ENCODE peak calls at places on chromosome 18, in seven cellular contexts. X, K, U, T, O, M and Z are unnamed samples.

GRCh38 chr18:48833701-48834394 is 116.9 kb downstream of the SMAD7 start:
- DNase-seq in X (peak), K (no peak), U (no peak), T (peak), O (peak), M (no peak), Z (no peak)

GRCh38 chr18:42414756-42415454 is 459.9 kb downstream of the PIK3C3 start:
- DNase-seq in X (no peak), K (no peak), U (no peak), T (no peak), O (no peak), M (peak), Z (peak)

GRCh38 chr18:9643549-9643948 is 29.2 kb upstream of the PPP4R1 start:
- DNase-seq in X (no peak), K (no peak), U (no peak), T (peak), O (peak), M (peak), Z (peak)

GRCh38 chr18:75204262-75204977 is 4.5 kb downstream of the PTGR3 start:
- DNase-seq in X (no peak), K (no peak), U (no peak), T (peak), O (no peak), M (peak), Z (peak)

GRCh38 chr18:711693-712400 is 583 bp downstream of the ENOSF1 start:
- DNase-seq in X (peak), K (peak), U (peak), T (no peak), O (peak), M (peak), Z (peak)

GRCh38 chr18:44715245-44715644 is 34.6 kb downstream of the SETBP1 start:
- DNase-seq in X (no peak), K (no peak), U (no peak), T (no peak), O (peak), M (peak), Z (peak)

GRCh38 chr18:79210002-79210910 is 141.1 kb downstream of the ATP9B start:
- DNase-seq in X (no peak), K (no peak), U (no peak), T (no peak), O (no peak), M (no peak), Z (no peak)

GRCh38 chr18:8368490-8369217 is 240.6 kb upstream of the RAB12 start:
- DNase-seq in X (no peak), K (no peak), U (no peak), T (no peak), O (no peak), M (no peak), Z (no peak)

GRCh38 chr18:2908946-2909335 is 62.1 kb downstream of the EMILIN2 start:
- DNase-seq in X (no peak), K (no peak), U (no peak), T (no peak), O (no peak), M (no peak), Z (no peak)

GRCh38 chr18:48804856-48805610 is 145.7 kb downstream of the SMAD7 start:
- DNase-seq in X (no peak), K (no peak), U (no peak), T (peak), O (no peak), M (no peak), Z (no peak)

GRCh38 chr18:24227976-24228660 is 89.3 kb downstream of the CABYR start:
- DNase-seq in X (no peak), K (no peak), U (no peak), T (no peak), O (peak), M (no peak), Z (peak)

GRCh38 chr18:75896865-75897264 is 469.4 kb upstream of the SMIM21 start:
- DNase-seq in X (no peak), K (no peak), U (no peak), T (no peak), O (peak), M (peak), Z (no peak)

GRCh38 chr18:54828290-54828871 is at the start of gene RAB27B:
- DNase-seq in X (peak), K (peak), U (peak), T (peak), O (peak), M (peak), Z (peak)
- H3K9ac ChIP-seq in X (peak), K (peak), U (peak), T (no peak), O (peak), M (peak), Z (peak)

GRCh38 chr18:58512648-58513338 is 116.1 kb downstream of the ALPK2 start:
- DNase-seq in X (no peak), K (no peak), U (no peak), T (no peak), O (no peak), M (no peak), Z (no peak)
- H3K4me2 ChIP-seq in X (no peak), K (no peak), U (no peak), T (peak), O (no peak), M (no peak), Z (no peak)

GRCh38 chr18:58176915-58177717 is 133.1 kb downstream of the NEDD4L start:
- DNase-seq in X (no peak), K (no peak), U (no peak), T (no peak), O (peak), M (no peak), Z (peak)
- H3K9ac ChIP-seq in X (no peak), K (no peak), U (no peak), T (no peak), O (no peak), M (no peak), Z (peak)

DNA sequence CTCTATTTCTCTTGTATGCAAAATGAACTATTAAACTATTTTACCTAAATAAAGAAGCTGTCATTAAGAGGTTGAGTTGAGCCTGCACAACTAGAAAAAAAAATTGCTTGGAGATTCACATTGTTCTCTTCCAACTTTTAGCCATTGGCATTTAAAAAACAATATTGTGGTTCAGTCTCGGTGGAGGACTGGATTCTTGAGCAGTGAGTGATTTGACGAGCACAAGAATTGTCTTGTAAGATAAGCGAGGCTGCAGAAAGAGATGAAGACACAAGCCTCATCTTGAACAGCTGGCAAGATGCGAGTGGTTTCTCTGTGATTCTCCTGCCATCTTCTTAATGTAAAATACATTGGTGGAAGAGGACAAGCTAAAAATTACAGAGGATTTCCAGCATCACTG is 67.0 kb downstream of the GALR1 start:
- DNase-seq in X (no peak), K (no peak), U (no peak), T (no peak), O (no peak), M (no peak), Z (peak)
- H3K4me2 ChIP-seq in X (no peak), K (no peak), U (no peak), T (no peak), O (no peak), M (no peak), Z (no peak)

GRCh38 chr18:50079571-50080295 is 115.2 kb downstream of the MYO5B start:
- DNase-seq in X (no peak), K (no peak), U (no peak), T (no peak), O (no peak), M (no peak), Z (no peak)
- H3K9ac ChIP-seq in X (no peak), K (no peak), U (no peak), T (no peak), O (no peak), M (no peak), Z (no peak)

DNA sequence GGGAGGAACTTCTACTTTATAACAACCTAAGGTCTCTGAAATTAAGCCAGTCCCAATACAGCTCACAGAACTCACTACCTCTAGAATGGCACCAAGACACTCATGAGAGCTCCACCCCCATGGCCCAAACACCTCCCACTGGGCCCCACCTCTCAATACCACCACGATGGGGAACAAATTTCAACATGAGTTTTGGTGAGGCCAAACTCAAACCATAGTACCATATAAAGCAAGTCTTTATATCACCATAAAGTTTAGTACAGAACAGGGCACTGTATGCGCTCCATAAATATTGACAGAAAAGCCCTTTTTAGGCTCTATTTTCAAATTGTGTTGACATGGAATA is 3.3 kb downstream of the AFG3L2 start:
- DNase-seq in X (no peak), K (no peak), U (no peak), T (no peak), O (no peak), M (no peak), Z (no peak)
- H3K4me2 ChIP-seq in X (no peak), K (peak), U (peak), T (no peak), O (peak), M (no peak), Z (no peak)

GRCh38 chr18:35179906-35180305 is 60.9 kb upstream of the ZNF397 start:
- DNase-seq in X (no peak), K (no peak), U (no peak), T (no peak), O (no peak), M (no peak), Z (no peak)

GRCh38 chr18:35186491-35187034 is 54.3 kb upstream of the ZNF397 start:
- DNase-seq in X (no peak), K (no peak), U (no peak), T (no peak), O (no peak), M (peak), Z (no peak)

GRCh38 chr18:35182151-35182550 is 58.7 kb upstream of the ZNF397 start:
- DNase-seq in X (no peak), K (no peak), U (no peak), T (no peak), O (no peak), M (no peak), Z (no peak)

GRCh38 chr18:35185771-35186170 is 55.1 kb upstream of the ZNF397 start:
- DNase-seq in X (no peak), K (no peak), U (no peak), T (no peak), O (no peak), M (no peak), Z (no peak)

GRCh38 chr18:35183846-35184245 is 57.0 kb upstream of the ZNF397 start:
- DNase-seq in X (no peak), K (no peak), U (no peak), T (no peak), O (no peak), M (no peak), Z (no peak)
- H3K9ac ChIP-seq in X (no peak), K (no peak), U (no peak), T (no peak), O (no peak), M (no peak), Z (no peak)

DNA sequence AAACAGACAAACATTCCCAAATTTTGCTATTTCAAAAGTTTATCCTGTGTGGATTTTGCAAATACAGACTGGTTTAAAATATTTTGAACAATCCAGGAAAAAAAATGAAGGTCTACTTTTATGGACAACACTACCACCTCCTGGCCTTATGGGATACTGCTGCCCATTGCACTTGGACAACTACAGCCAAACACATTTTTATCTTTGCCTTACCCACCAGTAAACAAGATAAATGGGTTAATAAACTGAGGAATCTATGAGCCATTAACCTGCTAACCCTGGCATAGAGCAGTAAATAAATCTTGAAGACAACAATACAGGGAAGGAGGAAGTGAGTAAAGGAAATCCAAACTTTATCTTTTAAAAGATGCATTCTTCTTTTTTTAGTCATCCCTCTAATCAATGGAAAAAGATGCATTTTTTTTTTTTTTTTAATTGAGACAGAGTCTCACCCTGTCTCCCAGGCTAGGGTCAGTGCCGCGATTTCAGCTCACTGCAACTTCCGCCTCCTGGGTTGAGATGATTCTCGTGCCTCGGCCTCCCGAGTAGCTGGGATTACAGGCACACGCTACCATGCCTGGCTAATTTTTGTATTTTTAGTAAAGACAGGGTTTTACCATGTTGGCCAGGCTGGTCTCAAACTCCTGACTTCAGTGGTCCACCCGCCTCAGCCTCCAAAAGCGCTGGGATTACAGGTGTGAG is 2.1 kb upstream of the SPIRE1 start:
- DNase-seq in X (peak), K (peak), U (peak), T (no peak), O (peak), M (peak), Z (peak)
- H3K4me2 ChIP-seq in X (no peak), K (no peak), U (no peak), T (no peak), O (peak), M (no peak), Z (no peak)

DNA sequence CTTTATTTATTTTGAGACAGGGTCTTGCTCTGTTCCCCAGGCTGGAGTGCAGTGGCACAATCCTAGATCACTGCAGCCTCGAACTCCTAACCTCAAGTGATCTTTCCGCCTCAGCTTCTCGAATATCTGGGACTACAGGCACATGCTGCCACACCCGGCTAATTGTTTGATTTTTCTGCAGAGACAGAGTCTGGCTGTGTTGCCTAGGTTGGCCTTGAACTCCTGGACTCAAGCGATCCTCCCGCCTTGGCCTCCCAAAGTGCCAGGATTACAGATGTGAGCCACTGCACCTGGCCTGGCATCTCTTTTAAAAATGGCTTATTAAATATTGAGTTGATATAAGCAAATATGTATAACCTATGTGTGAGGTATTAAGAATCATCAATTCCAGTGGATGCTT is 209.5 kb downstream of the FAM210A start:
- DNase-seq in X (no peak), K (no peak), U (no peak), T (no peak), O (no peak), M (no peak), Z (no peak)
- H3K9ac ChIP-seq in X (no peak), K (no peak), U (no peak), T (no peak), O (no peak), M (no peak), Z (no peak)